ENCODE peak calls at places on chromosomes 3 and 15, in four cellular contexts. D is HuH-7, J is germinal center, N is GM04504. F is an unnamed sample.

GRCh38 chr3:128726691-128727031 is 678 bp downstream of the RAB7A start:
- DNase-seq in D (no peak), J (peak), N (peak), F (no peak)

GRCh38 chr3:152790988-152791387 is 43.9 kb upstream of the P2RY1 start:
- DNase-seq in D (no peak), J (no peak), N (no peak), F (no peak)

GRCh38 chr3:1468145-1468544 is 375.3 kb downstream of the CNTN6 start:
- DNase-seq in D (no peak), J (no peak), N (no peak), F (no peak)

GRCh38 chr15:31328425-31328998 is 1.9 kb downstream of the KLF13 start:
- DNase-seq in D (no peak), J (peak), N (no peak), F (peak)

GRCh38 chr15:92683511-92683834 is 27.9 kb upstream of the FAM174B start:
- DNase-seq in D (peak), J (no peak), N (no peak), F (peak)

GRCh38 chr15:70066004-70066403 is 31.7 kb downstream of the TLE3 start:
- DNase-seq in D (no peak), J (no peak), N (no peak), F (peak)

GRCh38 chr3:46110701-46111493 is 83.6 kb upstream of the XCR1 start:
- DNase-seq in D (no peak), J (no peak), N (peak), F (no peak)

GRCh38 chr3:167094632-167095031 is 285.5 kb downstream of the ZBBX start:
- DNase-seq in D (no peak), J (no peak), N (no peak), F (no peak)

GRCh38 chr3:132231633-132232032 is 85.6 kb upstream of the ACP3 start:
- DNase-seq in D (no peak), J (no peak), N (peak), F (no peak)

GRCh38 chr3:64902991-64903390 is 215.2 kb upstream of the ADAMTS9 start:
- DNase-seq in D (no peak), J (no peak), N (peak), F (no peak)

GRCh38 chr15:59501531-59502113 is 63.6 kb downstream of the FAM81A start:
- DNase-seq in D (peak), J (peak), N (peak), F (peak)

GRCh38 chr15:72782993-72783562 is 480 bp downstream of the ADPGK start:
- DNase-seq in D (no peak), J (peak), N (peak), F (no peak)

GRCh38 chr3:17411157-17411877 is 331.1 kb downstream of the TBC1D5 start:
- DNase-seq in D (no peak), J (no peak), N (no peak), F (no peak)

GRCh38 chr3:150303776-150304175 is 104.3 kb upstream of the TSC22D2 start:
- DNase-seq in D (no peak), J (no peak), N (no peak), F (peak)

GRCh38 chr3:47381317-47382157 is 716 bp downstream of the PTPN23 start:
- DNase-seq in D (peak), J (peak), N (peak), F (peak)

GRCh38 chr3:131322946-131323505 is 58.5 kb upstream of the NUDT16 start:
- DNase-seq in D (no peak), J (no peak), N (no peak), F (no peak)

F was measured in K562.